ENCODE peak calls at places on chromosomes 2 and 18, in five cellular contexts. One of them, this sample, is unnamed.

GRCh38 chr18:26176134-26176533 is 42.5 kb downstream of the PSMA8 start:
- DNase-seq in lower lobe of right lung: no peak
- DNase-seq in GM12864: no peak
- DNase-seq in fibroblast of mammary gland: no peak
- DNase-seq in BE2C: no peak
- DNase-seq in this sample: no peak

GRCh38 chr2:226732478-226733188 is 67.0 kb downstream of the IRS1 start:
- DNase-seq in lower lobe of right lung: no peak
- DNase-seq in GM12864: no peak
- DNase-seq in fibroblast of mammary gland: no peak
- DNase-seq in BE2C: no peak
- DNase-seq in this sample: no peak

GRCh38 chr2:112884869-112885502 is 26.0 kb upstream of the IL37 start:
- DNase-seq in lower lobe of right lung: peak; percentile 63
- DNase-seq in GM12864: no peak
- DNase-seq in fibroblast of mammary gland: peak; percentile 41
- DNase-seq in BE2C: peak; percentile 39
- DNase-seq in this sample: peak; percentile 41

GRCh38 chr2:113700186-113700841 is 56.1 kb downstream of the SLC35F5 start:
- DNase-seq in lower lobe of right lung: peak; percentile 64
- DNase-seq in GM12864: peak; percentile 70
- DNase-seq in fibroblast of mammary gland: no peak
- DNase-seq in BE2C: peak; percentile 9
- DNase-seq in this sample: peak; percentile 47

GRCh38 chr2:110101911-110102774 is 13.5 kb downstream of the MALL start:
- DNase-seq in lower lobe of right lung: no peak
- DNase-seq in GM12864: no peak
- DNase-seq in fibroblast of mammary gland: peak; percentile 62
- DNase-seq in BE2C: no peak
- DNase-seq in this sample: no peak

GRCh38 chr2:102942098-102942497 is 180.3 kb downstream of the TMEM182 start:
- DNase-seq in lower lobe of right lung: no peak
- DNase-seq in GM12864: no peak
- DNase-seq in fibroblast of mammary gland: no peak
- DNase-seq in BE2C: no peak
- DNase-seq in this sample: no peak

GRCh38 chr2:167758292-167758691 is 489.1 kb downstream of the STK39 start:
- DNase-seq in lower lobe of right lung: no peak
- DNase-seq in GM12864: no peak
- DNase-seq in fibroblast of mammary gland: no peak
- DNase-seq in BE2C: no peak
- DNase-seq in this sample: no peak

GRCh38 chr2:128318776-128319456 is at the start of gene HS6ST1:
- DNase-seq in lower lobe of right lung: peak; percentile 89
- DNase-seq in GM12864: peak; percentile 15
- DNase-seq in fibroblast of mammary gland: peak; percentile 67
- DNase-seq in BE2C: peak; percentile 84
- DNase-seq in this sample: peak; percentile 88

GRCh38 chr18:457120-457519 is 43.4 kb downstream of the COLEC12 start:
- DNase-seq in lower lobe of right lung: no peak
- DNase-seq in GM12864: no peak
- DNase-seq in fibroblast of mammary gland: peak; percentile 95
- DNase-seq in BE2C: peak; percentile 75
- DNase-seq in this sample: no peak

GRCh38 chr2:170361359-170361936 is 183.5 kb downstream of the MYO3B start:
- DNase-seq in lower lobe of right lung: no peak
- DNase-seq in GM12864: peak; percentile 31
- DNase-seq in fibroblast of mammary gland: peak; percentile 59
- DNase-seq in BE2C: peak; percentile 28
- DNase-seq in this sample: peak; percentile 23

GRCh38 chr18:29378739-29379138 is 1201.8 kb upstream of the CDH2 start:
- DNase-seq in lower lobe of right lung: no peak
- DNase-seq in GM12864: no peak
- DNase-seq in fibroblast of mammary gland: peak; percentile 53
- DNase-seq in BE2C: no peak
- DNase-seq in this sample: no peak

GRCh38 chr2:238225911-238226697 is 13.7 kb downstream of the HES6 start:
- DNase-seq in lower lobe of right lung: no peak
- DNase-seq in GM12864: no peak
- DNase-seq in fibroblast of mammary gland: peak; percentile 17
- DNase-seq in BE2C: no peak
- DNase-seq in this sample: no peak

GRCh38 chr2:14756981-14757657 is 124.6 kb downstream of the LRATD1 start:
- DNase-seq in lower lobe of right lung: no peak
- DNase-seq in GM12864: no peak
- DNase-seq in fibroblast of mammary gland: peak; percentile 98
- DNase-seq in BE2C: no peak
- DNase-seq in this sample: no peak

GRCh38 chr2:55311444-55311870 is 42.4 kb upstream of the MTIF2 start:
- DNase-seq in lower lobe of right lung: no peak
- DNase-seq in GM12864: no peak
- DNase-seq in fibroblast of mammary gland: peak; percentile 86
- DNase-seq in BE2C: no peak
- DNase-seq in this sample: peak; percentile 73

GRCh38 chr2:191347881-191348280 is 102.7 kb downstream of the MYO1B start:
- DNase-seq in lower lobe of right lung: no peak
- DNase-seq in GM12864: no peak
- DNase-seq in fibroblast of mammary gland: peak; percentile 59
- DNase-seq in BE2C: no peak
- DNase-seq in this sample: no peak

GRCh38 chr2:191351921-191352320 is 106.7 kb downstream of the MYO1B start:
- DNase-seq in lower lobe of right lung: no peak
- DNase-seq in GM12864: no peak
- DNase-seq in fibroblast of mammary gland: peak; percentile 55
- DNase-seq in BE2C: no peak
- DNase-seq in this sample: no peak

GRCh38 chr2:191350826-191351225 is 105.6 kb downstream of the MYO1B start:
- DNase-seq in lower lobe of right lung: no peak
- DNase-seq in GM12864: no peak
- DNase-seq in fibroblast of mammary gland: peak; percentile 61
- DNase-seq in BE2C: no peak
- DNase-seq in this sample: no peak

GRCh38 chr2:191351298-191351697 is 106.1 kb downstream of the MYO1B start:
- DNase-seq in lower lobe of right lung: no peak
- DNase-seq in GM12864: no peak
- DNase-seq in fibroblast of mammary gland: peak; percentile 34
- DNase-seq in BE2C: no peak
- DNase-seq in this sample: no peak

DNA sequence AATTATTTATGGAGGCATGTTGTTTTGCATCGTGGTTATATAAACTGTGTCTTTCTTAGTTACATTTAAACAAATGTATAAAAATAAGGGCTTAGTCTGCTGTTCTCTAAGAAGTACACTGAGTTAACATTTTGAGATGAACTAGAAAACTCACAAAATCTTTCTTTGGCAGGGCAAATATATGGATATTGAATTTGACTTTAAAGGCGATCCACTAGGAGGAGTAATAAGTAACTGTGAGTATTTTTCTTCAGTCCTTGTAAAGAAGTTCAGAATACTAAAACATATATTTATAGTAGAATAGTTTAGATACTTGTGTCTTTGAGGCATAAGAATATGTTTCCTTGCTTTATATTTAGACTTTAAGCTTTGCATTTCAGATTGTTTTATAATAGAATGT is 104.8 kb downstream of the MYO1B start:
- DNase-seq in lower lobe of right lung: no peak
- DNase-seq in GM12864: no peak
- DNase-seq in fibroblast of mammary gland: no peak
- DNase-seq in BE2C: no peak
- DNase-seq in this sample: no peak
- TF ChIP-seq CTCF in lower lobe of right lung: no peak
- TF ChIP-seq CTCF in GM12864: no peak
- TF ChIP-seq CTCF in fibroblast of mammary gland: peak; percentile 14
- TF ChIP-seq CTCF in BE2C: no peak
- TF ChIP-seq CTCF in this sample: no peak

GRCh38 chr18:79442508-79443221 is 46.9 kb downstream of the NFATC1 start:
- DNase-seq in lower lobe of right lung: no peak
- DNase-seq in GM12864: no peak
- DNase-seq in fibroblast of mammary gland: peak; percentile 67
- DNase-seq in BE2C: no peak
- DNase-seq in this sample: no peak
- TF ChIP-seq CTCF in lower lobe of right lung: no peak
- TF ChIP-seq CTCF in GM12864: no peak
- TF ChIP-seq CTCF in fibroblast of mammary gland: no peak
- TF ChIP-seq CTCF in BE2C: no peak
- TF ChIP-seq CTCF in this sample: no peak

GRCh38 chr18:31563778-31564177 is 27.9 kb upstream of the TTR start:
- DNase-seq in lower lobe of right lung: no peak
- DNase-seq in GM12864: no peak
- DNase-seq in fibroblast of mammary gland: no peak
- DNase-seq in BE2C: no peak
- DNase-seq in this sample: no peak
- TF ChIP-seq CTCF in lower lobe of right lung: no peak
- TF ChIP-seq CTCF in GM12864: no peak
- TF ChIP-seq CTCF in fibroblast of mammary gland: no peak
- TF ChIP-seq CTCF in BE2C: no peak
- TF ChIP-seq CTCF in this sample: peak; percentile 31

GRCh38 chr2:177192788-177193187 is 19.8 kb upstream of the HNRNPA3 start:
- DNase-seq in lower lobe of right lung: no peak
- DNase-seq in GM12864: no peak
- DNase-seq in fibroblast of mammary gland: no peak
- DNase-seq in BE2C: no peak
- DNase-seq in this sample: no peak

GRCh38 chr2:177190941-177191340 is 21.7 kb upstream of the HNRNPA3 start:
- DNase-seq in lower lobe of right lung: no peak
- DNase-seq in GM12864: no peak
- DNase-seq in fibroblast of mammary gland: no peak
- DNase-seq in BE2C: no peak
- DNase-seq in this sample: no peak

GRCh38 chr2:177193240-177193639 is 19.4 kb upstream of the HNRNPA3 start:
- DNase-seq in lower lobe of right lung: no peak
- DNase-seq in GM12864: no peak
- DNase-seq in fibroblast of mammary gland: no peak
- DNase-seq in BE2C: no peak
- DNase-seq in this sample: no peak

DNA sequence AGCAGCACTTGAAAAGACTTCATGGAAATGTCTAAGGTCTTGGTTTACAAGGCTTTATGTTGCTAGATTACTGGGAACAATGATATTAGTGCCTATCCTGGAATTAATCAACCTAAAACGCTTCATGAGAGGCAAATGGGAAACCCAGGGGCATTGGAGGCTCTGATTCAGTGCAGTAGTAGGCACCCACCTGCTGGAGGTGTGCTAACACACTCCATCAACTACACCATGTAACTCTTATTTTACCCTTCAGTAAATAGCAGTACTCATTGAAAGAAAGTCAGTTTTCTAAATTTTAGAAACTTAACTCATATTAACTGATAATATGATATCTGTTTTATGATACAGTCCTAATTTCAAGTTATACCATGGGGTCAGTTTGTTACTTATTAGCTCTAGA is 17.4 kb upstream of the HNRNPA3 start:
- DNase-seq in lower lobe of right lung: no peak
- DNase-seq in GM12864: no peak
- DNase-seq in fibroblast of mammary gland: no peak
- DNase-seq in BE2C: no peak
- DNase-seq in this sample: no peak
- TF ChIP-seq CTCF in lower lobe of right lung: no peak
- TF ChIP-seq CTCF in GM12864: peak; percentile 14
- TF ChIP-seq CTCF in fibroblast of mammary gland: no peak
- TF ChIP-seq CTCF in BE2C: no peak
- TF ChIP-seq CTCF in this sample: peak; percentile 32

GRCh38 chr2:183543222-183543621 is 419.0 kb downstream of the NUP35 start:
- DNase-seq in lower lobe of right lung: no peak
- DNase-seq in GM12864: no peak
- DNase-seq in fibroblast of mammary gland: no peak
- DNase-seq in BE2C: no peak
- DNase-seq in this sample: no peak
- TF ChIP-seq CTCF in lower lobe of right lung: no peak
- TF ChIP-seq CTCF in GM12864: no peak
- TF ChIP-seq CTCF in fibroblast of mammary gland: no peak
- TF ChIP-seq CTCF in BE2C: no peak
- TF ChIP-seq CTCF in this sample: no peak

GRCh38 chr2:42118759-42119569 is 50.2 kb upstream of the EML4 start:
- DNase-seq in lower lobe of right lung: no peak
- DNase-seq in GM12864: no peak
- DNase-seq in fibroblast of mammary gland: no peak
- DNase-seq in BE2C: no peak
- DNase-seq in this sample: no peak
- TF ChIP-seq CTCF in lower lobe of right lung: no peak
- TF ChIP-seq CTCF in GM12864: no peak
- TF ChIP-seq CTCF in fibroblast of mammary gland: no peak
- TF ChIP-seq CTCF in BE2C: peak; percentile 14
- TF ChIP-seq CTCF in this sample: no peak

GRCh38 chr2:219998099-219998498 is 370.7 kb downstream of the SLC4A3 start:
- DNase-seq in lower lobe of right lung: no peak
- DNase-seq in GM12864: no peak
- DNase-seq in fibroblast of mammary gland: peak; percentile 57
- DNase-seq in BE2C: no peak
- DNase-seq in this sample: no peak

GRCh38 chr2:219997341-219997851 is 370.0 kb downstream of the SLC4A3 start:
- DNase-seq in lower lobe of right lung: no peak
- DNase-seq in GM12864: no peak
- DNase-seq in fibroblast of mammary gland: peak; percentile 52
- DNase-seq in BE2C: peak; percentile 40
- DNase-seq in this sample: no peak

GRCh38 chr2:220000586-220000985 is 373.2 kb downstream of the SLC4A3 start:
- DNase-seq in lower lobe of right lung: no peak
- DNase-seq in GM12864: no peak
- DNase-seq in fibroblast of mammary gland: no peak
- DNase-seq in BE2C: no peak
- DNase-seq in this sample: no peak

GRCh38 chr2:220000080-220000479 is 372.6 kb downstream of the SLC4A3 start:
- DNase-seq in lower lobe of right lung: no peak
- DNase-seq in GM12864: no peak
- DNase-seq in fibroblast of mammary gland: no peak
- DNase-seq in BE2C: no peak
- DNase-seq in this sample: no peak

DNA sequence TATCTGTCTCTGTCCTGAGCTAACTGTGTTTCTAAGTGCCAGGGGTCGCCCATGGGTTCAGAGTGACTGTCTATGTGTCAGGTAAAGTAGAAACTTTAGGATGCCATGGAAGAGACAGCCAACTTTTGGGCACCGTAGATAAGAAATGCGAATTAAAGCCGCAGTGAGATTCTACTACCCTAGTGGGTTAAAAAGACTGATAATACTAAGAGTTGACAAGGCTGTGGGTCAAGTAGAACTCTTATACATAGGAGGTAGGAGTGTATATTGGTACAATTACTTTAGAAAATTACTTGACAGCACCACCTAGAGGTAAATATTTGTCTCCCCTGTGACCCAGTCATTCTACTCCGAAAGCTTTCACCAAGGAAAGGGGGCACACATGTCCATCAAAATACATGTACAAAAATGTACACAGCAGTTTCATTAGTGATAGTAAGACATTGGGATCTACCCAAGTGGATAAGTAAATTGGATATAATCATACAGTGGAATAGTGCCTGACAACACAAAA is 371.3 kb downstream of the SLC4A3 start:
- DNase-seq in lower lobe of right lung: no peak
- DNase-seq in GM12864: no peak
- DNase-seq in fibroblast of mammary gland: no peak
- DNase-seq in BE2C: no peak
- DNase-seq in this sample: no peak
- TF ChIP-seq CTCF in lower lobe of right lung: no peak
- TF ChIP-seq CTCF in GM12864: peak; percentile 32
- TF ChIP-seq CTCF in fibroblast of mammary gland: peak; percentile 3
- TF ChIP-seq CTCF in BE2C: peak; percentile 34
- TF ChIP-seq CTCF in this sample: no peak

This sample was measured in GM06990.